ENCODE peak calls at places on chromosomes 1 and 21, in six cellular contexts. R is cardiac fibroblast; K is iris pigment epithelial cell; V is stimulated activated CD4-positive, alpha-beta T cell treated with anti-CD3 and anti-CD28 coated beads, Interleukin-1b, Interleukin-23, amount 100 ng/mL, for 4 hours; Q is A172; T is HuH-7.5. S is an unnamed sample.

GRCh38 chr1:27418326-27418761 is 25.9 kb downstream of the GPR3 start:
- DNase-seq in R (peak), K (peak), V (no peak), Q (peak), T (no peak), S (no peak)

GRCh38 chr1:56399326-56400292 is 179.8 kb downstream of the PLPP3 start:
- DNase-seq in R (no peak), K (no peak), V (no peak), Q (no peak), T (no peak), S (no peak)

GRCh38 chr1:118275716-118276115 is 90.7 kb upstream of the SPAG17 start:
- DNase-seq in R (no peak), K (no peak), V (no peak), Q (no peak), T (no peak), S (no peak)

GRCh38 chr1:8047686-8048522 is 21.8 kb upstream of the ERRFI1 start:
- DNase-seq in R (peak), K (peak), V (no peak), Q (peak), T (no peak), S (no peak)

GRCh38 chr1:243250102-243250501 is 5.0 kb downstream of the CEP170 start:
- DNase-seq in R (no peak), K (peak), V (no peak), Q (no peak), T (no peak), S (no peak)

GRCh38 chr1:27575861-27576331 is 28.0 kb downstream of the AHDC1 start:
- DNase-seq in R (peak), K (peak), V (no peak), Q (no peak), T (peak), S (peak)

GRCh38 chr21:33850401-33850800 is 65.2 kb downstream of the ATP5PO start:
- DNase-seq in R (no peak), K (no peak), V (no peak), Q (no peak), T (no peak), S (no peak)

GRCh38 chr1:85608851-85609250 is 28.3 kb downstream of the CCN1 start:
- DNase-seq in R (no peak), K (no peak), V (no peak), Q (no peak), T (no peak), S (no peak)

GRCh38 chr1:85374160-85374559 is 90.8 kb downstream of the DDAH1 start:
- DNase-seq in R (peak), K (peak), V (no peak), Q (peak), T (no peak), S (no peak)

GRCh38 chr1:79929356-79929755 is 922.8 kb upstream of the ADGRL4 start:
- DNase-seq in R (peak), K (peak), V (no peak), Q (peak), T (no peak), S (no peak)

GRCh38 chr1:206663832-206664652 is 20.7 kb upstream of the MAPKAPK2 start:
- DNase-seq in R (peak), K (peak), V (peak), Q (peak), T (peak), S (peak)

GRCh38 chr21:42644223-42645208 is 8.9 kb upstream of the PDE9A start:
- DNase-seq in R (peak), K (peak), V (no peak), Q (peak), T (no peak), S (no peak)

GRCh38 chr1:39173119-39173994 is 31.1 kb upstream of the MACF1 start:
- DNase-seq in R (peak), K (no peak), V (no peak), Q (no peak), T (no peak), S (no peak)

GRCh38 chr1:26290416-26291261 is 10.8 kb downstream of the SH3BGRL3 start:
- DNase-seq in R (no peak), K (no peak), V (no peak), Q (no peak), T (no peak), S (no peak)

GRCh38 chr21:38771536-38771935 is 34.2 kb upstream of the ETS2 start:
- DNase-seq in R (no peak), K (peak), V (no peak), Q (no peak), T (no peak), S (no peak)

GRCh38 chr1:37682334-37682987 is 9.9 kb upstream of the CDCA8 start:
- DNase-seq in R (peak), K (peak), V (peak), Q (peak), T (no peak), S (peak)

GRCh38 chr1:26317612-26318337 is at the start of gene CD52:
- DNase-seq in R (no peak), K (no peak), V (peak), Q (no peak), T (no peak), S (no peak)

GRCh38 chr1:93629101-93630059 is 52.3 kb downstream of the BCAR3 start:
- DNase-seq in R (peak), K (peak), V (peak), Q (peak), T (no peak), S (peak)

GRCh38 chr1:31767225-31767624 is 3.1 kb upstream of the ADGRB2 start:
- DNase-seq in R (no peak), K (no peak), V (no peak), Q (no peak), T (no peak), S (no peak)

GRCh38 chr1:35833424-35833823 is 25.6 kb downstream of the AGO4 start:
- DNase-seq in R (no peak), K (no peak), V (no peak), Q (no peak), T (no peak), S (no peak)

GRCh38 chr1:35876988-35877387 is 6.0 kb upstream of the AGO1 start:
- DNase-seq in R (peak), K (peak), V (no peak), Q (no peak), T (no peak), S (no peak)

GRCh38 chr1:109543988-109544735 is 4.3 kb upstream of the GNAI3 start:
- DNase-seq in R (no peak), K (no peak), V (no peak), Q (no peak), T (no peak), S (no peak)

GRCh38 chr1:15336866-15337265 is 72.8 kb upstream of the EFHD2 start:
- DNase-seq in R (no peak), K (no peak), V (no peak), Q (no peak), T (no peak), S (no peak)

GRCh38 chr1:182315157-182315556 is 76.4 kb downstream of the GLUL start:
- DNase-seq in R (no peak), K (no peak), V (no peak), Q (no peak), T (no peak), S (no peak)

GRCh38 chr21:38775733-38776132 is 30.0 kb upstream of the ETS2 start:
- DNase-seq in R (no peak), K (no peak), V (no peak), Q (no peak), T (no peak), S (no peak)

GRCh38 chr1:161738627-161739287 is 10.8 kb upstream of the DUSP12 start:
- DNase-seq in R (peak), K (peak), V (no peak), Q (peak), T (no peak), S (peak)

GRCh38 chr1:2471159-2471471 is 5.0 kb upstream of the PLCH2 start:
- DNase-seq in R (no peak), K (no peak), V (no peak), Q (no peak), T (no peak), S (no peak)

GRCh38 chr1:7810395-7810794 is 26.3 kb downstream of the PER3 start:
- DNase-seq in R (peak), K (peak), V (no peak), Q (peak), T (no peak), S (no peak)

GRCh38 chr1:34113887-34114286 is 51.1 kb downstream of the CSMD2 start:
- DNase-seq in R (peak), K (peak), V (no peak), Q (peak), T (no peak), S (no peak)

GRCh38 chr1:76938304-76938703 is 71.0 kb downstream of the ST6GALNAC5 start:
- DNase-seq in R (no peak), K (no peak), V (no peak), Q (no peak), T (no peak), S (no peak)

GRCh38 chr1:192904438-192904895 is 95.6 kb downstream of the RGS2 start:
- DNase-seq in R (peak), K (peak), V (no peak), Q (peak), T (no peak), S (no peak)

GRCh38 chr1:46612937-46613660 is 3.5 kb downstream of the MOB3C start:
- DNase-seq in R (no peak), K (no peak), V (no peak), Q (no peak), T (no peak), S (no peak)

GRCh38 chr21:37009740-37010341 is 3.3 kb downstream of the RIPPLY3 start:
- DNase-seq in R (peak), K (peak), V (peak), Q (peak), T (peak), S (peak)

S was measured in NCI-H1930.